ENCODE peak calls at places on chromosome 20, in ten cellular contexts. V, Z, J, T, S, L, G, F, K and R are unnamed samples.

GRCh38 chr20:63234693-63235398 is 859 bp upstream of the BIRC7 start:
- DNase-seq in F (no peak), J (no peak), T (peak), V (no peak), K (no peak), G (no peak), S (peak), L (peak), Z (no peak), R (no peak)

GRCh38 chr20:32281711-32282110 is 4.3 kb downstream of the KIF3B start:
- DNase-seq in K (no peak), Z (no peak), G (no peak), S (no peak), V (no peak), L (no peak), J (no peak), T (no peak), F (no peak), R (no peak)

GRCh38 chr20:62752181-62752670 is 43.6 kb downstream of the NTSR1 start:
- DNase-seq in V (peak), Z (peak), T (no peak), J (no peak), K (no peak), F (no peak), L (no peak), G (no peak), S (no peak), R (no peak)

GRCh38 chr20:32456869-32457421 is 98.8 kb downstream of the ASXL1 start:
- DNase-seq in Z (no peak), F (no peak), V (no peak), S (peak), J (no peak), T (peak), L (peak), G (no peak), K (peak), R (no peak)

GRCh38 chr20:58650181-58650775 is 805 bp upstream of the STX16 start:
- DNase-seq in F (peak), G (peak), K (no peak), V (peak), L (no peak), Z (peak), T (peak), J (no peak), S (peak), R (no peak)

GRCh38 chr20:42150230-42150629 is 532.1 kb upstream of the CHD6 start:
- DNase-seq in S (no peak), V (no peak), Z (no peak), T (no peak), K (no peak), J (no peak), F (no peak), L (no peak), G (no peak), R (no peak)

GRCh38 chr20:33232486-33233072 is 3.2 kb upstream of the BPIFA1 start:
- DNase-seq in K (no peak), F (no peak), T (no peak), L (no peak), J (no peak), V (no peak), Z (peak), G (no peak), S (no peak), R (no peak)

GRCh38 chr20:56414842-56415765 is 3.0 kb downstream of the CASS4 start:
- DNase-seq in T (peak), K (peak), S (no peak), Z (no peak), L (peak), G (no peak), J (no peak), F (no peak), V (no peak), R (peak)

GRCh38 chr20:23298155-23298554 is 52.4 kb upstream of the NXT1 start:
- DNase-seq in Z (no peak), T (no peak), F (no peak), G (no peak), S (no peak), L (peak), K (no peak), V (no peak), J (no peak), R (no peak)

GRCh38 chr20:37505263-37506165 is 15.5 kb upstream of the NNAT start:
- DNase-seq in T (no peak), L (no peak), V (no peak), S (peak), K (no peak), Z (no peak), J (no peak), F (no peak), G (no peak), R (no peak)

GRCh38 chr20:6418732-6419131 is 295.9 kb upstream of the FERMT1 start:
- DNase-seq in F (no peak), L (no peak), K (no peak), T (no peak), S (no peak), J (no peak), Z (no peak), G (no peak), V (no peak), R (no peak)

GRCh38 chr20:51700809-51701285 is 67.3 kb downstream of the ATP9A start:
- DNase-seq in T (peak), G (peak), S (peak), Z (no peak), K (peak), J (no peak), V (no peak), F (peak), L (peak), R (peak)

GRCh38 chr20:36549628-36549941 is 8.3 kb downstream of the MYL9 start:
- DNase-seq in J (no peak), L (no peak), S (peak), K (no peak), V (no peak), F (no peak), T (no peak), G (no peak), Z (no peak), R (no peak)

GRCh38 chr20:36085686-36086267 is 68.8 kb upstream of the EPB41L1 start:
- DNase-seq in K (peak), V (no peak), J (no peak), F (peak), L (peak), T (peak), Z (peak), G (no peak), S (peak), R (peak)

GRCh38 chr20:5779071-5779470 is 28.9 kb downstream of the SHLD1 start:
- DNase-seq in Z (no peak), G (no peak), K (no peak), S (no peak), T (no peak), V (no peak), L (no peak), J (no peak), F (no peak), R (no peak)

GRCh38 chr20:46657618-46658017 is 6.4 kb upstream of the SLC13A3 start:
- DNase-seq in T (no peak), Z (no peak), G (no peak), L (no peak), F (no peak), V (no peak), S (no peak), K (no peak), J (no peak), R (no peak)

GRCh38 chr20:13037727-13038126 is 29.0 kb downstream of the SPTLC3 start:
- DNase-seq in L (peak), V (no peak), T (no peak), S (no peak), K (no peak), Z (no peak), J (no peak), F (no peak), G (no peak), R (peak)

GRCh38 chr20:14741616-14742015 is 404.2 kb upstream of the FLRT3 start:
- DNase-seq in V (no peak), Z (no peak), T (no peak), L (no peak), K (no peak), G (no peak), J (no peak), F (no peak), S (no peak), R (no peak)

GRCh38 chr20:33472868-33473267 is 17.0 kb upstream of the CBFA2T2 start:
- DNase-seq in K (no peak), J (no peak), S (no peak), V (no peak), L (no peak), Z (no peak), F (no peak), T (no peak), G (no peak), R (no peak)

GRCh38 chr20:53639647-53640440 is 46.2 kb upstream of the ZNF217 start:
- DNase-seq in F (no peak), L (no peak), Z (no peak), J (no peak), G (no peak), K (no peak), V (no peak), T (no peak), S (peak), R (no peak)

GRCh38 chr20:53642196-53643030 is 48.8 kb upstream of the ZNF217 start:
- DNase-seq in F (peak), G (peak), K (peak), T (peak), L (peak), S (peak), J (no peak), Z (no peak), V (no peak), R (peak)

GRCh38 chr20:53646550-53646949 is 52.9 kb upstream of the ZNF217 start:
- DNase-seq in J (no peak), K (no peak), Z (no peak), F (no peak), T (no peak), L (no peak), V (no peak), S (no peak), G (no peak), R (no peak)

GRCh38 chr20:53645582-53645897 is 51.9 kb upstream of the ZNF217 start:
- DNase-seq in G (no peak), T (no peak), S (no peak), Z (no peak), F (no peak), J (no peak), K (no peak), V (no peak), L (no peak), R (no peak)

GRCh38 chr20:53643031-53643832 is 49.6 kb upstream of the ZNF217 start:
- DNase-seq in G (no peak), T (peak), V (peak), J (no peak), F (peak), S (no peak), L (peak), K (peak), Z (peak), R (peak)
- H3K4me3 ChIP-seq in G (no peak), T (no peak), V (peak), J (no peak), F (no peak), S (no peak), L (no peak), K (peak), Z (peak), R (no peak)

GRCh38 chr20:21681219-21681931 is 24.1 kb upstream of the PAX1 start:
- DNase-seq in J (no peak), Z (no peak), V (peak), K (no peak), G (peak), S (no peak), T (no peak), L (no peak), F (no peak), R (no peak)

GRCh38 chr20:21681932-21682318 is 23.5 kb upstream of the PAX1 start:
- DNase-seq in G (no peak), F (no peak), J (no peak), S (no peak), Z (no peak), T (no peak), L (no peak), V (peak), K (no peak), R (no peak)

GRCh38 chr20:21682576-21682975 is 22.9 kb upstream of the PAX1 start:
- DNase-seq in Z (no peak), J (no peak), S (no peak), K (no peak), T (no peak), V (no peak), L (no peak), F (no peak), G (no peak), R (no peak)

DNA sequence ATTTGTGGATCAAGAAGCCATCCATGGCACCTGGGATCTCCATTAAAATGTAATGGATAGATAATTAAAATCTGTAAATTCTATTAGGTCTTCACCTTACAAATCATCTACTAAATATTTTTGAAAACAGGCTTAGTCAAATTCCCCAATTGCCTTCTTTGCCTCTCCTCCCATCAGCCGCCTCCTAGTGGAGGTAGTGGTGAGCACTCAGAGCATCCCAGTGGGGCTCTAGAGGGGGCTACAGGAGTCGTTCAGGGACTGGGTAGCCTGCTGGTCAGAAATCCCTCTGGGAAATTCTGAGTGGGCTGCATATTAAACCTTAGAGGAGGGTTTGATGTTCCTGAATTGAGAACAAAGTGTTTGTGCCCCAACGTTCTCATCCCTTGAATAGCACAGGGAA is 20.8 kb upstream of the PAX1 start:
- DNase-seq in L (no peak), K (no peak), G (no peak), V (no peak), T (no peak), F (no peak), J (no peak), S (peak), Z (no peak), R (no peak)
- TF ChIP-seq CTCF in L (no peak), K (no peak), G (no peak), V (no peak), T (no peak), F (no peak), J (no peak), S (peak), Z (no peak), R (no peak)

GRCh38 chr20:41005361-41005729 is 23.3 kb upstream of the TOP1 start:
- DNase-seq in V (no peak), K (peak), J (peak), L (peak), G (peak), T (peak), S (no peak), Z (peak), F (peak), R (peak)
- H3K4me3 ChIP-seq in V (no peak), K (peak), J (no peak), L (no peak), G (no peak), T (no peak), S (no peak), Z (no peak), F (no peak), R (peak)

DNA sequence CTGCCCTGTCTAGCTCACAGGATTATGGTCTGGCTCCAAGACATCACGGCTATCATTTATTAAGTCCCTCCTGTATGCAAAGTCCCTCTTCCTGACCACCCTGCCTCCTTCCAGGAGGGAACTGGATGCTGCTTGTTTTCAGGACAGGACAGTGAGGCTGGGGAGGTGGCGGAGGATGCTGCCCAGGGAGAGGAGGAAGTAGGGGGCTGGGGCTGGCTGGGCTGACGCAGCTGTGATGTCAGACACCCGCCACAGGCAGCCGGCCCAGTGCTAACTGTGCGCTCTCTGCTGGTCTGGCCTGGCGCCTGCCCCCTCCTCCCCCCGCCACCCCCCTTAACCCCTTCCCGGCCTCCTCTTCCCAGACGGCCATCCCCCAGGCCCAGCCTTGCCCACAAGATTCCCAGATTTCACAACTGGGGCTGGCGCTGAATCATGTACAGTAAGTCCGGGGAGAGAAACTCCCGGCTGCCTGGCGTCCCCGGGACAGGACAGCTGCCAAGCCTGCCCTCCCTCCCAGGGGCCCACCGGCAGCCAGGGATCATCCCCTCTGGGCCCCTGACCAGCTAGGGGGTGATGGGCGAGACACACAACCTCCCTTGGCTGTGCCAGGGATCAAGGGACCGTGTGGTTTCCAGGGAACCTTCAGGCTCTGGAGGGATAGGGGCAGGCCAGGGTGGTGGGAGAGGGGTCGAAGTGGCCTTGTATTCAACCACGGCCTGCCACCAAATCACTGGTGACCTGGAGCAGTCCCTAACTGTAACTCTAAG is 118.1 kb downstream of the CEBPB start:
- DNase-seq in J (peak), K (peak), V (peak), F (peak), L (peak), T (peak), G (peak), S (peak), Z (peak), R (peak)
- TF ChIP-seq CTCF in J (no peak), K (no peak), V (no peak), F (no peak), L (no peak), T (peak), G (peak), S (peak), Z (peak), R (no peak)

DNA sequence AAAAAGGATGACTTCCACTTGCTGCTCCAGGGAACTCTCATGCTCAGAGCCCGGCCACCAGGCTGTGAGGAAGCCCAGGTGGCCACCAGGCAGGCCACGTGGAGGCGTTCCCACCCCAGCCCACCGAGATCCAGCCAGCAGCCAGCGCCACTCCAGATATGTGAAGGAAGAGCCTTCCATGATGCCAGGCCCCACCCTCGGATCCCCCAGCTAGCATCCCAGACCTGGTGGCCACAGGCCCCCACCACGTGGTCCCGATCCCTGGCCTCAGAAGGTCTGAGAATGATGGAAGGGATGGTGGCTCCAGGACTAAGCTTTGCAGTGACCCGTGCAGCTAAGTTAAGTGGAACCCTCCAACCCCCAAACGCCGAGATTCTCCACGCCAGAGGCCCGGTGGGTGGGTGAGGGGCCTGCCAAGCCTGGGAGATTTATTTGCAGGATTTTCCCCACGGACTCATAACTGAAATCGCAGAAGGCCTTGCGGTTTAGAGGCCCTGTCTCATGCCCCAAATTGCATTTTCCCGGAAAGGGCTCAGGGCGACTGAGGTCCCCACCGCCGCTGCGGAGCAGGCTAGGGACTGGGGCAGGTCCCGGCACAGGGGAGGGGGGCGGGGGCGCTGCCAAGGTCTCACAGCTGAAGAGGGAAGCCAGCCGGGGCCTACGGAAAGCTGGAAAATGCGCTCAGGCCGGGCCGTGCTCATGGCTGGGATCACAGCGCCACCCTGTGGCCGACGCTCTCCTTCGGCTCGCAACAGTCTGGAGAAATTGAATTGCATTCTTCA is 31.1 kb upstream of the CST7 start:
- DNase-seq in G (peak), T (peak), K (peak), F (peak), J (no peak), V (peak), Z (peak), L (peak), S (peak), R (peak)
- H3K4me3 ChIP-seq in G (no peak), T (no peak), K (no peak), F (no peak), J (peak), V (no peak), Z (no peak), L (no peak), S (no peak), R (no peak)

GRCh38 chr20:8664778-8665177 is 404.1 kb upstream of the PLCB4 start:
- DNase-seq in G (no peak), S (no peak), K (no peak), T (no peak), J (no peak), Z (no peak), V (no peak), L (no peak), F (no peak), R (no peak)
- TF ChIP-seq CTCF in G (no peak), S (peak), K (no peak), T (no peak), J (no peak), Z (no peak), V (no peak), L (no peak), F (no peak), R (no peak)

DNA sequence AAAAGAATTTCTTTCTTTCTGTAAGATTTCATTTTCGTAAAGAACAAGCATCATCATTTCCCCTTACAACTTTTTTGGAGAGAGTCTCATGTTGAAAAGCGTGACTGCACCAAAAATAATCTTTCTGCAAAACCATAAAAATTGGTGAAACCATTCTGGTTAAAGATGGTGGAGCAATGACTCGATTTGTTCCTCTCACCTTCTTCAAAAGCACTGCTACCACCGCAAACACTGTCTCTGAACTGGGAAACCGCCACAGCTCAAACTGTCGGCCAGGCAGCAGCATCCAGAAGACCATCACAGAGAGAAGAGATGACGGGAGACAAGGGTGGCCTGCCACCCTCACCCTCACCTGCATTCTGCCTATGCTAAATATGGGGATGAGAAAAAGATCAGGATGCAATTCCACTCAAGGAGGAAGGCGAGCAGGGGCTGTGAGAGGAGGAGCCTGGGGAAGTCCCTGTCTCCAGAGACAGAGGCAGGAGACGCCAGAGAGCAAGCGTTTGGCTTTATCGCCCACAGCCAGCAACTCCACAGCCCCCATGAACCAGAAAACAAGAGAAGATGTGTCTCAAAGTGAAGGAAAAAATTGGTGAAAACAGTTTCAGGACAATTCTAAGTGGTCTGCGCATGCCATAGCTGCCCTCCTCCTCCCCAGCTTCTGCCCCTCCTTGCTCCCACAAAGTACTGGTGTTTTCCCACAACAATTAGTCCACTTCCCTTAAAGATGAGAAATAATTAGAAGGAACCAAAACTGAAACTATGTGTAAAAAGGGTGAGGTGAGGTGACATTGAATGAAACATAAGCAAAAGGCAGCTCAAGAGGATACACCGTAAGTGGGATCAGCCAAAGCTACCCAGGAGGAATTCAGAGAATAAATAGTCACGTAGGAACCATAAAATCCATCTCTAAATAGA is 255.5 kb downstream of the KIF16B start:
- DNase-seq in T (no peak), V (no peak), K (no peak), S (no peak), F (no peak), L (no peak), J (no peak), G (no peak), Z (no peak), R (no peak)
- H3K4me3 ChIP-seq in T (no peak), V (no peak), K (no peak), S (no peak), F (no peak), L (no peak), J (no peak), G (no peak), Z (no peak), R (no peak)

GRCh38 chr20:4449977-4450715 is 271.6 kb upstream of the PRND start:
- DNase-seq in F (no peak), T (peak), S (no peak), J (no peak), G (no peak), V (no peak), K (peak), L (peak), Z (no peak), R (peak)
- TF ChIP-seq CTCF in F (no peak), T (peak), S (peak), J (no peak), G (no peak), V (no peak), K (peak), L (peak), Z (peak), R (peak)

GRCh38 chr20:45354423-45355208 is 6.4 kb upstream of the SDC4 start:
- DNase-seq in Z (no peak), S (no peak), J (no peak), G (no peak), L (peak), K (peak), F (no peak), T (peak), V (no peak), R (no peak)
- H3K4me3 ChIP-seq in Z (no peak), S (no peak), J (no peak), G (no peak), L (no peak), K (no peak), F (no peak), T (no peak), V (no peak), R (no peak)